ENCODE peak calls at places on chromosomes 11 and 22, in eight cellular contexts. One of them, this sample, is unnamed.

GRCh38 chr11:122215244-122215992 is 99.4 kb upstream of the BLID start:
- DNase-seq in lower leg skin: peak; percentile 49
- DNase-seq in ovary: peak; percentile 72
- DNase-seq in suprapubic skin: no peak
- DNase-seq in GM12891: peak; percentile 41
- DNase-seq in H1: peak; percentile 89
- DNase-seq in GM12892: peak; percentile 35
- DNase-seq in uterus: peak; percentile 63
- DNase-seq in this sample: peak; percentile 57

GRCh38 chr11:3906166-3906565 is 50.7 kb downstream of the STIM1 start:
- DNase-seq in GM12892: no peak
- DNase-seq in ovary: no peak
- DNase-seq in lower leg skin: no peak
- DNase-seq in H1: no peak
- DNase-seq in suprapubic skin: no peak
- DNase-seq in uterus: no peak
- DNase-seq in GM12891: no peak
- DNase-seq in this sample: no peak

GRCh38 chr22:22195265-22196017 is 49.1 kb upstream of the VPREB1 start:
- DNase-seq in H1: peak; percentile 95
- DNase-seq in ovary: no peak
- DNase-seq in lower leg skin: peak; percentile 25
- DNase-seq in GM12891: no peak
- DNase-seq in GM12892: peak; percentile 49
- DNase-seq in suprapubic skin: no peak
- DNase-seq in uterus: no peak
- DNase-seq in this sample: peak; percentile 35

GRCh38 chr22:33921576-33922181 is 1.4 kb upstream of the LARGE1 start:
- DNase-seq in H1: peak; percentile 92
- DNase-seq in GM12891: peak; percentile 53
- DNase-seq in GM12892: no peak
- DNase-seq in suprapubic skin: peak; percentile 82
- DNase-seq in uterus: peak; percentile 70
- DNase-seq in lower leg skin: peak; percentile 54
- DNase-seq in ovary: peak; percentile 76
- DNase-seq in this sample: peak; percentile 36

GRCh38 chr11:3824714-3825472 is 15.9 kb downstream of the RHOG start:
- DNase-seq in ovary: no peak
- DNase-seq in suprapubic skin: peak; percentile 81
- DNase-seq in GM12891: peak; percentile 89
- DNase-seq in uterus: peak; percentile 42
- DNase-seq in H1: peak; percentile 96
- DNase-seq in lower leg skin: no peak
- DNase-seq in GM12892: peak; percentile 87
- DNase-seq in this sample: peak; percentile 37

GRCh38 chr11:118608268-118609214 is 1.1 kb downstream of the PHLDB1 start:
- DNase-seq in lower leg skin: no peak
- DNase-seq in GM12892: no peak
- DNase-seq in H1: peak; percentile 75
- DNase-seq in GM12891: no peak
- DNase-seq in ovary: peak; percentile 84
- DNase-seq in suprapubic skin: peak; percentile 94
- DNase-seq in uterus: peak; percentile 89
- DNase-seq in this sample: peak; percentile 67

GRCh38 chr11:63560506-63561179 is 2.5 kb downstream of the PLAAT2 start:
- DNase-seq in GM12892: no peak
- DNase-seq in H1: no peak
- DNase-seq in GM12891: no peak
- DNase-seq in ovary: no peak
- DNase-seq in uterus: no peak
- DNase-seq in suprapubic skin: no peak
- DNase-seq in lower leg skin: no peak
- DNase-seq in this sample: no peak

GRCh38 chr22:46588279-46589140 is 31.7 kb upstream of the GRAMD4 start:
- DNase-seq in suprapubic skin: no peak
- DNase-seq in H1: no peak
- DNase-seq in uterus: no peak
- DNase-seq in GM12891: no peak
- DNase-seq in GM12892: no peak
- DNase-seq in ovary: no peak
- DNase-seq in lower leg skin: no peak
- DNase-seq in this sample: no peak

GRCh38 chr11:134802116-134802515 is 390.1 kb upstream of the B3GAT1 start:
- DNase-seq in lower leg skin: no peak
- DNase-seq in GM12891: no peak
- DNase-seq in H1: no peak
- DNase-seq in GM12892: no peak
- DNase-seq in ovary: no peak
- DNase-seq in uterus: no peak
- DNase-seq in suprapubic skin: no peak
- DNase-seq in this sample: no peak

GRCh38 chr11:2416765-2417164 is 16.2 kb downstream of the TSSC4 start:
- DNase-seq in uterus: no peak
- DNase-seq in GM12892: no peak
- DNase-seq in GM12891: no peak
- DNase-seq in suprapubic skin: no peak
- DNase-seq in ovary: no peak
- DNase-seq in lower leg skin: no peak
- DNase-seq in H1: no peak
- DNase-seq in this sample: no peak

DNA sequence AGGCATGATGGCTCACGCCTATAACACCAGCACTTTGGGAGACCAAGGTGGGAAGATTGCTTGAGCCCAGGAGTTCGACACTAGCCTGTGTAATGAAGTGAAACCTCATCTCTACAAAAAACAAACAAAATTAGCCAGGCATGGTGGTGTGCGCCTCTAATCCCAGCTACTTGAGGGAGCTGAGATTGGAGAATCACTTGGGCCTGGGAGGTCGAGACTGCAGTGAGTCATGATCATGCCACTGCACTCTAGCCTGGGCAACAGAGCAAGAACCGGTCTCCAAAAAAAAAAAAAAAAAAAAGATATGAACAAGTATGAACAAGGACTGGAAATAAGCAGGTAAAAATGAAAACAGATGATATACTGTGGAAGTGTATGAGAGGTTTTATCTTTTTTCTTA is 54.1 kb upstream of the SOX6 start:
- DNase-seq in uterus: no peak
- DNase-seq in GM12892: no peak
- DNase-seq in ovary: no peak
- DNase-seq in lower leg skin: no peak
- DNase-seq in GM12891: no peak
- DNase-seq in suprapubic skin: no peak
- DNase-seq in H1: no peak
- DNase-seq in this sample: no peak
- TF ChIP-seq POLR2A in uterus: no peak
- TF ChIP-seq POLR2A in GM12892: no peak
- TF ChIP-seq POLR2A in ovary: no peak
- TF ChIP-seq POLR2A in lower leg skin: no peak
- TF ChIP-seq POLR2A in GM12891: no peak
- TF ChIP-seq POLR2A in suprapubic skin: no peak
- TF ChIP-seq POLR2A in H1: no peak
- TF ChIP-seq POLR2A in this sample: no peak

DNA sequence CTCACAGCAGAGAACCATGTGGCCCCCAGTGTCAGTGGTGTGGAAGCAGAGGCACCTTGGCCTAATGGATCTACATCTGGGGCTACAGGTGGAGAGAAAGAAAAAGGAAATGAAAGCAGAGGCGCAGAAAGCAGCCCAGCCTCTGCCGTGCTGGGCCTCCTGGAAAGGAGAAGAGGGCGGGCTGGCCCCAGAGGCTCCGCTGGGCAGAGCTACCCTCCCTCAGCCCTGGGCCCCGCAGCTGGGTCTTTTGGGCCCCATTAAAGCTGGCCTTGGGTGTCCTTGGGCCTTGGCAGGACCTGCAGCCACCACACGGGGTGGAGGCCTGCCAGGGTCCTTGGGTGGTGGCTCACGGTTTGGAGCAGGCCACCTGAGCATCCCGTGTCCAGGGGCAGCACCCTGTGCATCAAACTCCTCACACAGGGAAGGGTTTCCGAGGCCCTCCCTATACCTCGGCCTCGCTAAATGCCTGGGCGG is 31.6 kb upstream of the GAL start:
- DNase-seq in H1: no peak
- DNase-seq in suprapubic skin: no peak
- DNase-seq in lower leg skin: no peak
- DNase-seq in GM12891: peak; percentile 46
- DNase-seq in ovary: no peak
- DNase-seq in GM12892: no peak
- DNase-seq in uterus: no peak
- DNase-seq in this sample: no peak
- TF ChIP-seq POLR2A in H1: no peak
- TF ChIP-seq POLR2A in suprapubic skin: no peak
- TF ChIP-seq POLR2A in lower leg skin: no peak
- TF ChIP-seq POLR2A in GM12891: no peak
- TF ChIP-seq POLR2A in ovary: no peak
- TF ChIP-seq POLR2A in GM12892: no peak
- TF ChIP-seq POLR2A in uterus: no peak
- TF ChIP-seq POLR2A in this sample: no peak

DNA sequence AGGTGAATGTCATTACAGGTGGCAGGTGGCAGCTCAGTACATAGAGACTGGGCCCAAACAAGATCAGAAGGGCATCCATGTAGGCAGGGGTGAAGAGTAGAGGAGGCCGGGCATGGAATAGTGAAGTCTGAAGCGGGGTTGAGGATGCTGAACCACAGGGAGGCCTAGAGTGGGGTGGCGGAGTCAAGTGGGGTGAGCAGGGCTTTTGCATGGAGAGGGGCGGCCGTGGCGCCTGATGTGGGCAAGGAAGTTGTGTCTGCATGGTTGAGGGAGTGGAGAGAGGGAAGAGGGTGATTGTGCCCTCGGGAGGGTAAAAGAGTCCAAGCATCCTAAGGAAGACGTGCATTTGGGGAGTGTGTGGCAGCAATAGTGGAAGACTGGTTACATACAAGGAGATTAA is 14.4 kb downstream of the DDB2 start:
- DNase-seq in GM12892: no peak
- DNase-seq in suprapubic skin: no peak
- DNase-seq in uterus: no peak
- DNase-seq in ovary: no peak
- DNase-seq in GM12891: no peak
- DNase-seq in H1: no peak
- DNase-seq in lower leg skin: no peak
- DNase-seq in this sample: no peak
- TF ChIP-seq POLR2A in GM12892: no peak
- TF ChIP-seq POLR2A in suprapubic skin: no peak
- TF ChIP-seq POLR2A in uterus: no peak
- TF ChIP-seq POLR2A in ovary: no peak
- TF ChIP-seq POLR2A in GM12891: peak; percentile 47
- TF ChIP-seq POLR2A in H1: no peak
- TF ChIP-seq POLR2A in lower leg skin: no peak
- TF ChIP-seq POLR2A in this sample: no peak

DNA sequence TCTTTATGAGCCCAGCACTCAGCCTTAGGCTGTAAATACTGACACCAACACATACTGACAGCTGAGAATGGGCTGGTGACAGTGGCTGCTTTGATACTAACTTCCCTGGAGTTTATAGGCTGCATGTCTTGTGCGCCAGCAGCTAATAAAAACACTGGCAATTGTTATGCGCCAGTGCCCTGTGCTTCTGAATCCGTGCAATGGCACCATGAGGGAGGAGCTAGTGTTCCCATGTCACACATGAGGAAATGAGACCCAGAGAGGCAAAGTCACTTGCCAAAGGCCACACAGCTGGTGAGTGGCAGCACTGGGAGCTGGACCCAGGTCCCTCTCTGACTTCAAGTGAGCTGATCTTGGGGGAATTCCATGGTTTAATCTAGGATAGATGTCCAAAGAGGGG is 23.8 kb downstream of the SHISAL1 start:
- DNase-seq in uterus: no peak
- DNase-seq in H1: no peak
- DNase-seq in ovary: no peak
- DNase-seq in GM12891: no peak
- DNase-seq in GM12892: no peak
- DNase-seq in suprapubic skin: no peak
- DNase-seq in lower leg skin: no peak
- DNase-seq in this sample: no peak
- TF ChIP-seq POLR2A in uterus: no peak
- TF ChIP-seq POLR2A in H1: no peak
- TF ChIP-seq POLR2A in ovary: no peak
- TF ChIP-seq POLR2A in GM12891: no peak
- TF ChIP-seq POLR2A in GM12892: no peak
- TF ChIP-seq POLR2A in suprapubic skin: no peak
- TF ChIP-seq POLR2A in lower leg skin: no peak
- TF ChIP-seq POLR2A in this sample: no peak

DNA sequence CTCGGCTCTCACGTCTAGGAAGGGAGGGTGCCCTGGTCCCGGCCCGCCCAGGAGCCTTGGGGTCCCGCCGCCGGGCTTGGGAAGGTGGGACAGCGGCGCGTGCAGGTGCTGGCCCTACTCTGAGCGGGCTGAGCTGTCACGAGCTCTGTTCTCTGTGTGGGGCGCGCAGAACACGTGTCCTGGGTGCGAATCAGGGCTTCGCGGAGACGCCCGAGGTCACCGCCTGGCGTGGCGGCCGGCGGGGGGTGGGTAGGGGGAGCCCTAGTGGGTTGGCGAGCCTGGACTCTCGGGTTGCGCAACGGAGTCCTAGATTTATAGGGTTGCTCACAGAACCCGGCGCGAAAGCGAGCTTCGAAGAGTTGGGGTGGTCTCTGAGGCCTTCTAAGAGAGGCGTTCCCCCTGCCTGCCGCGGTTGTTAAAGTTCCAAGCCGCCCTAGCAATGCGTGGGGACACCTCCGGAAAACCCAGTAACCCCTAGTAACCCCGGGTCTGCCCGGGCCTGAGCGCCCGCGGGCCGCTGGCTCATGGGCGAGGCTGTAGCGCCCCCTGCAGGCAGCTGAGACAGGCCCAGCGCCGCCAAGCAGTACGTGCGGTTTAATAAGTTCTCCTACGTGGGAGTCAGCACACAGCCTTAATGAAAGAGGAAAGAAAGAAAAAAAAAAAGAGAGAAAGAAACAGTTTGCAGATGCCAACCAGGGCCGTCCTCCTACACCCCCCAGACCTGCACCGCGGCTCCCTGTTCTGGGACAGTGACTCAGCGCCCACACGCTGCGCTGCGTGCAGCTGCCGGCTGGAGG is 2.7 kb downstream of the ADM start:
- DNase-seq in lower leg skin: peak; percentile 80
- DNase-seq in uterus: peak; percentile 90
- DNase-seq in GM12892: peak; percentile 77
- DNase-seq in ovary: peak; percentile 85
- DNase-seq in H1: peak; percentile 93
- DNase-seq in suprapubic skin: peak; percentile 91
- DNase-seq in GM12891: peak; percentile 71
- DNase-seq in this sample: peak; percentile 83
- TF ChIP-seq POLR2A in lower leg skin: no peak
- TF ChIP-seq POLR2A in uterus: no peak
- TF ChIP-seq POLR2A in GM12892: no peak
- TF ChIP-seq POLR2A in ovary: no peak
- TF ChIP-seq POLR2A in H1: peak; percentile 89
- TF ChIP-seq POLR2A in suprapubic skin: no peak
- TF ChIP-seq POLR2A in GM12891: no peak
- TF ChIP-seq POLR2A in this sample: peak; percentile 29

GRCh38 chr11:111362887-111363411 is 16.1 kb downstream of the POU2AF1 start:
- DNase-seq in H1: no peak
- DNase-seq in GM12891: no peak
- DNase-seq in uterus: no peak
- DNase-seq in ovary: no peak
- DNase-seq in GM12892: no peak
- DNase-seq in lower leg skin: no peak
- DNase-seq in suprapubic skin: no peak
- DNase-seq in this sample: no peak
- TF ChIP-seq POLR2A in H1: no peak
- TF ChIP-seq POLR2A in GM12891: no peak
- TF ChIP-seq POLR2A in uterus: no peak
- TF ChIP-seq POLR2A in ovary: no peak
- TF ChIP-seq POLR2A in GM12892: no peak
- TF ChIP-seq POLR2A in lower leg skin: no peak
- TF ChIP-seq POLR2A in suprapubic skin: no peak
- TF ChIP-seq POLR2A in this sample: no peak

This sample was measured in gastrocnemius medialis.